ENCODE peak calls at places on chromosome 15, in seven cellular contexts. One of them, this sample, is unnamed.

GRCh38 chr15:99438691-99439523 is 126.9 kb upstream of the MEF2A start:
- DNase-seq in fibroblast of the aortic adventitia: no peak
- DNase-seq in fibroblast of lung: no peak
- DNase-seq in HepG2: no peak
- DNase-seq in choroid plexus epithelial cell: peak; percentile 70
- DNase-seq in fibroblast of pulmonary artery: no peak
- DNase-seq in IMR-90: no peak
- DNase-seq in this sample: no peak

GRCh38 chr15:65212097-65212496 is 824 bp upstream of the CILP start:
- DNase-seq in fibroblast of lung: no peak
- DNase-seq in IMR-90: no peak
- DNase-seq in choroid plexus epithelial cell: no peak
- DNase-seq in HepG2: peak; percentile 42
- DNase-seq in fibroblast of the aortic adventitia: no peak
- DNase-seq in fibroblast of pulmonary artery: no peak
- DNase-seq in this sample: peak; percentile 12

GRCh38 chr15:92733934-92734521 is 78.5 kb upstream of the FAM174B start:
- DNase-seq in HepG2: no peak
- DNase-seq in IMR-90: peak; percentile 11
- DNase-seq in fibroblast of pulmonary artery: peak; percentile 39
- DNase-seq in fibroblast of the aortic adventitia: peak; percentile 31
- DNase-seq in choroid plexus epithelial cell: peak; percentile 40
- DNase-seq in fibroblast of lung: peak; percentile 59
- DNase-seq in this sample: peak; percentile 34

GRCh38 chr15:101615414-101615985 is 36.7 kb downstream of the TM2D3 start:
- DNase-seq in HepG2: no peak
- DNase-seq in fibroblast of the aortic adventitia: peak; percentile 23
- DNase-seq in fibroblast of pulmonary artery: peak; percentile 36
- DNase-seq in IMR-90: no peak
- DNase-seq in fibroblast of lung: no peak
- DNase-seq in choroid plexus epithelial cell: peak; percentile 43
- DNase-seq in this sample: no peak

GRCh38 chr15:94306700-94307650 is 75.6 kb downstream of the MCTP2 start:
- DNase-seq in fibroblast of pulmonary artery: peak; percentile 28
- DNase-seq in IMR-90: peak; percentile 86
- DNase-seq in HepG2: no peak
- DNase-seq in fibroblast of lung: no peak
- DNase-seq in fibroblast of the aortic adventitia: peak; percentile 16
- DNase-seq in choroid plexus epithelial cell: peak; percentile 10
- DNase-seq in this sample: no peak

GRCh38 chr15:101006931-101007687 is 88.0 kb downstream of the LRRK1 start:
- DNase-seq in fibroblast of pulmonary artery: peak; percentile 86
- DNase-seq in fibroblast of lung: peak; percentile 79
- DNase-seq in choroid plexus epithelial cell: peak; percentile 80
- DNase-seq in fibroblast of the aortic adventitia: peak; percentile 87
- DNase-seq in HepG2: peak; percentile 68
- DNase-seq in IMR-90: peak; percentile 73
- DNase-seq in this sample: peak; percentile 68

GRCh38 chr15:83999396-84000120 is 236.0 kb upstream of the GOLGA6L4 start:
- DNase-seq in fibroblast of lung: no peak
- DNase-seq in fibroblast of pulmonary artery: no peak
- DNase-seq in HepG2: no peak
- DNase-seq in IMR-90: peak; percentile 2
- DNase-seq in choroid plexus epithelial cell: peak; percentile 22
- DNase-seq in fibroblast of the aortic adventitia: no peak
- DNase-seq in this sample: no peak

GRCh38 chr15:92881570-92881837 is 18.6 kb upstream of the CHD2 start:
- DNase-seq in fibroblast of pulmonary artery: no peak
- DNase-seq in IMR-90: no peak
- DNase-seq in HepG2: no peak
- DNase-seq in fibroblast of lung: no peak
- DNase-seq in fibroblast of the aortic adventitia: no peak
- DNase-seq in choroid plexus epithelial cell: no peak
- DNase-seq in this sample: no peak

GRCh38 chr15:83108266-83109219 is 1.1 kb downstream of the TM6SF1 start:
- DNase-seq in IMR-90: peak; percentile 52
- DNase-seq in HepG2: no peak
- DNase-seq in choroid plexus epithelial cell: peak; percentile 90
- DNase-seq in fibroblast of lung: peak; percentile 72
- DNase-seq in fibroblast of pulmonary artery: peak; percentile 86
- DNase-seq in fibroblast of the aortic adventitia: peak; percentile 23
- DNase-seq in this sample: peak; percentile 39

GRCh38 chr15:58551764-58552504 is 120.1 kb downstream of the LIPC start:
- DNase-seq in choroid plexus epithelial cell: peak; percentile 97
- DNase-seq in IMR-90: peak; percentile 96
- DNase-seq in fibroblast of the aortic adventitia: peak; percentile 96
- DNase-seq in HepG2: peak; percentile 94
- DNase-seq in fibroblast of pulmonary artery: peak; percentile 95
- DNase-seq in fibroblast of lung: peak; percentile 98
- DNase-seq in this sample: no peak

GRCh38 chr15:71648095-71648494 is 162.3 kb upstream of the NR2E3 start:
- DNase-seq in fibroblast of lung: no peak
- DNase-seq in fibroblast of pulmonary artery: no peak
- DNase-seq in choroid plexus epithelial cell: no peak
- DNase-seq in fibroblast of the aortic adventitia: no peak
- DNase-seq in IMR-90: no peak
- DNase-seq in HepG2: no peak
- DNase-seq in this sample: no peak

GRCh38 chr15:73681856-73682596 is 2.2 kb upstream of the CD276 start:
- DNase-seq in fibroblast of pulmonary artery: no peak
- DNase-seq in choroid plexus epithelial cell: no peak
- DNase-seq in IMR-90: no peak
- DNase-seq in fibroblast of lung: no peak
- DNase-seq in fibroblast of the aortic adventitia: no peak
- DNase-seq in HepG2: no peak
- DNase-seq in this sample: no peak

DNA sequence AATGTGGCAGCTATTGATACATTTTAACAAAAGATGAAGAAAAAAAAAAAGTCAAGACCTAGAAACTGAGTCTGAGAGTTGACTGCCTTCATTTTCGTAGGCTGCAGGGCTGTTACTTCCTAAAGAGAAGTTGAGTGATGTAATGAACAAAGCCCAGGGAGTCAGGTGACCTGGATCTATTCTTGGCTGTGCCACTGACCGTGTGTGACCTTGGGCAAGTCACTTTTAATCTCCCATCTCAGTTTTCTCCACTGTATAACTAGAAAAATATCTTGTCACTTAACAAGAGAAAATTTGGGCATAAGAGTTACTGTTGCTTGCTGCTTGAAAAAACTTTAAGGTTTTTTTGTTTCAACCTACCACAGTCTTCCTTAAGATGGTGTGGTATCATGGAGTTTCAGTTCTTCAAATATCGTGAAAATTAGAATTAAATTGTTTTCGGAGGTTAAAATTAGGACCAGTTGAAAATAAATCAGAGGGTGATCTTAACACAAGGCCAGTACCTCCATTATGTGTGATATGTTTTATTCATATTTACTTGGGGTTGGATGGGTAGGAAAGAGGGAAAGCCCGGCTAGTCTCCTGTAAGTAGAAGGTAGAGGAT is 5.8 kb downstream of the FMN1 start:
- DNase-seq in fibroblast of lung: no peak
- DNase-seq in choroid plexus epithelial cell: no peak
- DNase-seq in IMR-90: no peak
- DNase-seq in HepG2: no peak
- DNase-seq in fibroblast of pulmonary artery: no peak
- DNase-seq in fibroblast of the aortic adventitia: no peak
- DNase-seq in this sample: no peak
- H3K4me3 ChIP-seq in fibroblast of lung: no peak overlapping the region
- H3K4me3 ChIP-seq in choroid plexus epithelial cell: no peak overlapping the region
- H3K4me3 ChIP-seq in IMR-90: no peak overlapping the region
- H3K4me3 ChIP-seq in HepG2: no peak overlapping the region
- H3K4me3 ChIP-seq in fibroblast of pulmonary artery: no peak overlapping the region
- H3K4me3 ChIP-seq in fibroblast of the aortic adventitia: no peak overlapping the region
- H3K4me3 ChIP-seq in this sample: no peak overlapping the region

DNA sequence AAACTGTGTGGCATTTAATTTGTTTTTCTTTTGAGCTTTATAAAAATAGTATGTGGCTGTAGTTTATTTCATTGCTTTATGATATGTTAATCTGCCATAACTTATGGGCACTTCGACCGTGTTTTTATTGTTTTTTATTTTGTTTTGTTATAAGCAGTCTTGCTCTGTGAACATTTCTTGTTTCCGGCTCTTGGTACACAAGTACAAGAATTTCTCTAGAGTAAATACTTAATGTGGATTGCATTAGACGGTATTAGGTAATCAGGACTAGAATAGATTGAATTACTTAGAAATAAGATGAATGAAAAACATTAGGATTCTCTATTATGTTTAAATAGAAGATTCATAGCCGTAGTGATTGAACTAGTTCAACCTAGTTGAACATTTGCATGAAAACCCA is 2.1 kb downstream of the ZFAND6 start:
- DNase-seq in HepG2: peak; percentile 10
- DNase-seq in fibroblast of pulmonary artery: peak; percentile 31
- DNase-seq in IMR-90: peak; percentile 43
- DNase-seq in fibroblast of the aortic adventitia: peak; percentile 33
- DNase-seq in fibroblast of lung: peak; percentile 57
- DNase-seq in choroid plexus epithelial cell: peak; percentile 61
- DNase-seq in this sample: no peak
- H3K4me3 ChIP-seq in HepG2: peak overlapping the region; percentile 97
- H3K4me3 ChIP-seq in fibroblast of pulmonary artery: peak overlapping the region; percentile 68
- H3K4me3 ChIP-seq in IMR-90: no peak overlapping the region
- H3K4me3 ChIP-seq in fibroblast of the aortic adventitia: no peak overlapping the region
- H3K4me3 ChIP-seq in fibroblast of lung: peak overlapping the region; percentile 92
- H3K4me3 ChIP-seq in choroid plexus epithelial cell: peak overlapping the region; percentile 72
- H3K4me3 ChIP-seq in this sample: peak overlapping the region; percentile 8

GRCh38 chr15:40398413-40398873 is 7.2 kb upstream of the IVD start:
- DNase-seq in HepG2: no peak
- DNase-seq in fibroblast of pulmonary artery: no peak
- DNase-seq in IMR-90: no peak
- DNase-seq in choroid plexus epithelial cell: no peak
- DNase-seq in fibroblast of the aortic adventitia: no peak
- DNase-seq in fibroblast of lung: no peak
- DNase-seq in this sample: no peak
- H3K4me3 ChIP-seq in HepG2: no peak overlapping the region
- H3K4me3 ChIP-seq in fibroblast of pulmonary artery: no peak overlapping the region
- H3K4me3 ChIP-seq in IMR-90: no peak overlapping the region
- H3K4me3 ChIP-seq in choroid plexus epithelial cell: no peak overlapping the region
- H3K4me3 ChIP-seq in fibroblast of the aortic adventitia: no peak overlapping the region
- H3K4me3 ChIP-seq in fibroblast of lung: no peak overlapping the region
- H3K4me3 ChIP-seq in this sample: no peak overlapping the region

GRCh38 chr15:45112143-45112591 is 1.8 kb downstream of the DUOX2 start:
- DNase-seq in HepG2: no peak
- DNase-seq in fibroblast of the aortic adventitia: no peak
- DNase-seq in IMR-90: no peak
- DNase-seq in fibroblast of pulmonary artery: no peak
- DNase-seq in choroid plexus epithelial cell: no peak
- DNase-seq in fibroblast of lung: no peak
- DNase-seq in this sample: no peak
- H3K4me3 ChIP-seq in HepG2: no peak overlapping the region
- H3K4me3 ChIP-seq in fibroblast of the aortic adventitia: no peak overlapping the region
- H3K4me3 ChIP-seq in IMR-90: no peak overlapping the region
- H3K4me3 ChIP-seq in fibroblast of pulmonary artery: no peak overlapping the region
- H3K4me3 ChIP-seq in choroid plexus epithelial cell: no peak overlapping the region
- H3K4me3 ChIP-seq in fibroblast of lung: no peak overlapping the region
- H3K4me3 ChIP-seq in this sample: no peak overlapping the region

GRCh38 chr15:89660556-89660955 is 5.3 kb upstream of the KIF7 start:
- DNase-seq in IMR-90: no peak
- DNase-seq in HepG2: no peak
- DNase-seq in fibroblast of the aortic adventitia: no peak
- DNase-seq in fibroblast of pulmonary artery: no peak
- DNase-seq in choroid plexus epithelial cell: no peak
- DNase-seq in fibroblast of lung: no peak
- DNase-seq in this sample: no peak

GRCh38 chr15:89665449-89666146 is 10.3 kb upstream of the KIF7 start:
- DNase-seq in fibroblast of lung: peak; percentile 65
- DNase-seq in fibroblast of the aortic adventitia: peak; percentile 53
- DNase-seq in choroid plexus epithelial cell: peak; percentile 52
- DNase-seq in fibroblast of pulmonary artery: peak; percentile 58
- DNase-seq in HepG2: no peak
- DNase-seq in IMR-90: peak; percentile 59
- DNase-seq in this sample: no peak

GRCh38 chr15:89664951-89665350 is 9.7 kb upstream of the KIF7 start:
- DNase-seq in fibroblast of pulmonary artery: no peak
- DNase-seq in fibroblast of the aortic adventitia: no peak
- DNase-seq in HepG2: no peak
- DNase-seq in choroid plexus epithelial cell: no peak
- DNase-seq in IMR-90: no peak
- DNase-seq in fibroblast of lung: no peak
- DNase-seq in this sample: no peak

GRCh38 chr15:89664441-89664840 is 9.2 kb upstream of the KIF7 start:
- DNase-seq in IMR-90: no peak
- DNase-seq in fibroblast of the aortic adventitia: no peak
- DNase-seq in choroid plexus epithelial cell: no peak
- DNase-seq in fibroblast of pulmonary artery: no peak
- DNase-seq in fibroblast of lung: no peak
- DNase-seq in HepG2: no peak
- DNase-seq in this sample: no peak

DNA sequence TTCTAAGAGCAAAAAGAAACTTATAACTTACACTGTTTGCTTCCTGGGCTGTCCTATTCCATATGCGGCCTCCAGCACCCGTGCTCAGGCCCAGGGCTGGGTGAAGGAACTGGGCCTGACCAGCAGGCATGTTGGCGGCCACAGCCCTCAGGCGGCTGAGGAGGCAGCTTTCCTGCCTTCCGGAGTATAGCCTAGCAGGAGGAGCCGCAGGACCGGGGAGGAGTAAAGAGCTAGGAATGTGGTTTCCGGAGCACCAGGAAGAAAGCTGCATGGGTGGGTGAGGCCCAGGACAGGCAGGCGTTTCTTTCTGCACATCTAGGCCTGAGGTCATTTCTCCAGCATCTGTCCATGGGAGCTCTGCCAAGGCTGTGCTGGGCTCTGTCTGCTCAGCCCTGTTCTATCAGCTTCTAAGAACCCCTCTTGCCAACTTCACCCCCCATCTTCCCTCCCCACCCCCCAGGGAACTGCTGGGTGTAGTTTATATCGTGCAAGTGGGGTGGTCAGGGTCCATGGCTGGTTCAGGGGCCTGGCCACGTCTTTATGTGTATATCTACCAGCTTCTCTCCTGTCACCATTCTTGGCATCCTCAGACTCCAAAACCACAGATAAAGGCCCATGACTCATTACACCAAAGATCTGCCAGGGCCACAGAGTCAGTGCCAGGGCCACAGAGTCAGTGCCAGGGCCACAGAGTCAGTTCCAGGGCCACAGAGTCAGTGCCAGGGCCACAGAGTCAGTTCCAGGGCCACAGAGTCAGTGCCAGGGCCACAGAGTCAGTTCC is 7.8 kb upstream of the KIF7 start:
- DNase-seq in fibroblast of pulmonary artery: peak; percentile 95
- DNase-seq in choroid plexus epithelial cell: peak; percentile 94
- DNase-seq in fibroblast of the aortic adventitia: peak; percentile 97
- DNase-seq in HepG2: no peak
- DNase-seq in IMR-90: peak; percentile 92
- DNase-seq in fibroblast of lung: peak; percentile 94
- DNase-seq in this sample: no peak
- H3K4me3 ChIP-seq in fibroblast of pulmonary artery: peak overlapping the region; percentile 23
- H3K4me3 ChIP-seq in choroid plexus epithelial cell: peak overlapping the region; percentile 33
- H3K4me3 ChIP-seq in fibroblast of the aortic adventitia: peak overlapping the region; percentile 55
- H3K4me3 ChIP-seq in HepG2: no peak overlapping the region
- H3K4me3 ChIP-seq in IMR-90: no peak overlapping the region
- H3K4me3 ChIP-seq in fibroblast of lung: peak overlapping the region; percentile 42
- H3K4me3 ChIP-seq in this sample: no peak overlapping the region

GRCh38 chr15:75025102-75025501 is 1.7 kb downstream of the PPCDC start:
- DNase-seq in fibroblast of pulmonary artery: no peak
- DNase-seq in IMR-90: no peak
- DNase-seq in fibroblast of lung: no peak
- DNase-seq in HepG2: no peak
- DNase-seq in choroid plexus epithelial cell: no peak
- DNase-seq in fibroblast of the aortic adventitia: no peak
- DNase-seq in this sample: no peak
- H3K4me3 ChIP-seq in fibroblast of pulmonary artery: no peak overlapping the region
- H3K4me3 ChIP-seq in IMR-90: no peak overlapping the region
- H3K4me3 ChIP-seq in fibroblast of lung: no peak overlapping the region
- H3K4me3 ChIP-seq in HepG2: no peak overlapping the region
- H3K4me3 ChIP-seq in choroid plexus epithelial cell: no peak overlapping the region
- H3K4me3 ChIP-seq in fibroblast of the aortic adventitia: no peak overlapping the region
- H3K4me3 ChIP-seq in this sample: no peak overlapping the region

This sample was measured in CD8-positive, alpha-beta T cell.